ENCODE peak calls at places on chromosome 18, in four cellular contexts. B is breast epithelium, X is T-helper 1 cell, Y is Ammon's horn. Z is an unnamed sample.
A peak's percentile ranks its signal among the peaks of the same experiment; 100 is the strongest.

GRCh38 chr18:12679183-12679786 is 21.4 kb upstream of the SPIRE1 start:
- DNase-seq in X (no peak), Y (peak; percentile 72), B (no peak), Z (no peak)

GRCh38 chr18:961644-962355 is 57.1 kb downstream of the ADCYAP1 start:
- DNase-seq in X (peak; percentile 33), Y (peak; percentile 21), B (no peak), Z (no peak)

GRCh38 chr18:67615876-67616275 is 99.4 kb upstream of the DSEL start:
- DNase-seq in Y (no peak), X (no peak), B (no peak), Z (no peak)

GRCh38 chr18:39796413-39796812 is 2158.6 kb upstream of the PIK3C3 start:
- DNase-seq in Y (no peak), B (no peak), X (no peak), Z (no peak)

GRCh38 chr18:74624491-74624890 is 26.8 kb downstream of the ZNF407 start:
- DNase-seq in Y (no peak), X (no peak), B (no peak), Z (no peak)

GRCh38 chr18:60987963-60988362 is 345.3 kb upstream of the CDH20 start:
- DNase-seq in Y (no peak), B (no peak), X (no peak), Z (no peak)

GRCh38 chr18:12309683-12310198 is 1.7 kb downstream of the TUBB6 start:
- DNase-seq in X (no peak), B (no peak), Y (no peak), Z (no peak)

GRCh38 chr18:67845035-67845434 is 328.5 kb upstream of the DSEL start:
- DNase-seq in X (no peak), B (no peak), Y (no peak), Z (no peak)

GRCh38 chr18:56575819-56576663 is 62.4 kb downstream of the TXNL1 start:
- DNase-seq in B (no peak), Y (peak; percentile 77), X (no peak), Z (no peak)

GRCh38 chr18:31129398-31130115 is 27.3 kb upstream of the DSC2 start:
- DNase-seq in X (no peak), Y (no peak), B (no peak), Z (no peak)